ENCODE peak calls at places on chromosomes 12 and 14, in seven cellular contexts. One of them, this sample, is unnamed.

GRCh38 chr14:34781242-34781641 is 66.8 kb upstream of the CFL2 start:
- DNase-seq in neural progenitor cell: no peak
- DNase-seq in GM23248: peak; percentile 93
- DNase-seq in PC-3: peak; percentile 69
- DNase-seq in GM23338: no peak
- DNase-seq in MM.1S: no peak
- DNase-seq in hepatocyte: no peak
- DNase-seq in this sample: no peak

GRCh38 chr12:12693111-12693671 is 2.8 kb downstream of the GPR19 start:
- DNase-seq in neural progenitor cell: no peak
- DNase-seq in GM23248: no peak
- DNase-seq in PC-3: no peak
- DNase-seq in hepatocyte: no peak
- DNase-seq in GM23338: no peak
- DNase-seq in MM.1S: peak; percentile 46
- DNase-seq in this sample: no peak

GRCh38 chr12:532908-533565 is 73.3 kb downstream of the B4GALNT3 start:
- DNase-seq in GM23248: peak; percentile 99
- DNase-seq in MM.1S: no peak
- DNase-seq in PC-3: peak; percentile 50
- DNase-seq in GM23338: no peak
- DNase-seq in hepatocyte: peak; percentile 14
- DNase-seq in neural progenitor cell: no peak
- DNase-seq in this sample: no peak

GRCh38 chr12:94207467-94208432 is 59.4 kb downstream of the PLXNC1 start:
- DNase-seq in PC-3: peak; percentile 20
- DNase-seq in hepatocyte: no peak
- DNase-seq in GM23338: no peak
- DNase-seq in GM23248: no peak
- DNase-seq in neural progenitor cell: no peak
- DNase-seq in MM.1S: peak; percentile 90
- DNase-seq in this sample: peak; percentile 83

GRCh38 chr14:54766276-54767138 is 136.1 kb downstream of the GCH1 start:
- DNase-seq in GM23338: no peak
- DNase-seq in PC-3: no peak
- DNase-seq in hepatocyte: no peak
- DNase-seq in GM23248: no peak
- DNase-seq in MM.1S: no peak
- DNase-seq in neural progenitor cell: no peak
- DNase-seq in this sample: no peak

GRCh38 chr14:81868172-81868571 is 334.5 kb upstream of the SEL1L start:
- DNase-seq in neural progenitor cell: no peak
- DNase-seq in PC-3: no peak
- DNase-seq in GM23338: peak; percentile 56
- DNase-seq in hepatocyte: no peak
- DNase-seq in MM.1S: no peak
- DNase-seq in GM23248: no peak
- DNase-seq in this sample: no peak

GRCh38 chr12:6383572-6384498 is at the start of gene LTBR:
- DNase-seq in GM23248: peak; percentile 98
- DNase-seq in GM23338: peak; percentile 83
- DNase-seq in hepatocyte: peak; percentile 95
- DNase-seq in neural progenitor cell: peak; percentile 49
- DNase-seq in PC-3: peak; percentile 87
- DNase-seq in MM.1S: no peak
- DNase-seq in this sample: no peak

GRCh38 chr14:89773644-89774316 is 180.8 kb downstream of the EFCAB11 start:
- DNase-seq in hepatocyte: peak; percentile 79
- DNase-seq in GM23338: peak; percentile 75
- DNase-seq in GM23248: no peak
- DNase-seq in MM.1S: peak; percentile 90
- DNase-seq in neural progenitor cell: peak; percentile 51
- DNase-seq in PC-3: peak; percentile 33
- DNase-seq in this sample: peak; percentile 85

GRCh38 chr14:88868558-88869159 is 44.2 kb downstream of the TTC8 start:
- DNase-seq in GM23338: peak; percentile 33
- DNase-seq in PC-3: peak; percentile 56
- DNase-seq in neural progenitor cell: no peak
- DNase-seq in MM.1S: peak; percentile 24
- DNase-seq in GM23248: peak; percentile 35
- DNase-seq in hepatocyte: peak; percentile 19
- DNase-seq in this sample: peak; percentile 21

GRCh38 chr12:130468700-130469245 is 131.1 kb downstream of the PIWIL1 start:
- DNase-seq in neural progenitor cell: no peak
- DNase-seq in MM.1S: no peak
- DNase-seq in PC-3: no peak
- DNase-seq in GM23338: no peak
- DNase-seq in hepatocyte: no peak
- DNase-seq in GM23248: no peak
- DNase-seq in this sample: no peak

GRCh38 chr14:24690492-24690891 is 56.5 kb upstream of the GZMB start:
- DNase-seq in neural progenitor cell: peak; percentile 44
- DNase-seq in MM.1S: peak; percentile 73
- DNase-seq in GM23248: no peak
- DNase-seq in PC-3: no peak
- DNase-seq in GM23338: peak; percentile 87
- DNase-seq in hepatocyte: no peak
- DNase-seq in this sample: peak; percentile 26

GRCh38 chr14:67187210-67187609 is 2.0 kb upstream of the GARIN2 start:
- DNase-seq in PC-3: peak; percentile 97
- DNase-seq in GM23338: no peak
- DNase-seq in hepatocyte: peak; percentile 15
- DNase-seq in neural progenitor cell: no peak
- DNase-seq in GM23248: peak; percentile 93
- DNase-seq in MM.1S: no peak
- DNase-seq in this sample: no peak

GRCh38 chr12:13167226-13167625 is 29.3 kb upstream of the EMP1 start:
- DNase-seq in GM23338: no peak
- DNase-seq in PC-3: peak; percentile 91
- DNase-seq in neural progenitor cell: no peak
- DNase-seq in hepatocyte: peak; percentile 29
- DNase-seq in GM23248: peak; percentile 34
- DNase-seq in MM.1S: no peak
- DNase-seq in this sample: no peak

GRCh38 chr14:64826333-64826732 is 53.4 kb downstream of the SPTB start:
- DNase-seq in neural progenitor cell: no peak
- DNase-seq in GM23248: peak; percentile 47
- DNase-seq in GM23338: no peak
- DNase-seq in hepatocyte: no peak
- DNase-seq in MM.1S: no peak
- DNase-seq in PC-3: peak; percentile 15
- DNase-seq in this sample: no peak

GRCh38 chr14:101665478-101666078 is 95.9 kb upstream of the PPP2R5C start:
- DNase-seq in MM.1S: peak; percentile 40
- DNase-seq in neural progenitor cell: peak; percentile 66
- DNase-seq in GM23248: peak; percentile 58
- DNase-seq in PC-3: peak; percentile 85
- DNase-seq in hepatocyte: peak; percentile 60
- DNase-seq in GM23338: peak; percentile 71
- DNase-seq in this sample: peak; percentile 69

GRCh38 chr12:66648336-66648735 is 30.5 kb downstream of the GRIP1 start:
- DNase-seq in hepatocyte: no peak
- DNase-seq in PC-3: peak; percentile 84
- DNase-seq in MM.1S: no peak
- DNase-seq in GM23248: no peak
- DNase-seq in neural progenitor cell: no peak
- DNase-seq in GM23338: no peak
- DNase-seq in this sample: no peak

GRCh38 chr12:96140110-96140509 is 54.1 kb upstream of the ELK3 start:
- DNase-seq in MM.1S: no peak
- DNase-seq in PC-3: peak; percentile 9
- DNase-seq in neural progenitor cell: no peak
- DNase-seq in GM23338: no peak
- DNase-seq in GM23248: peak; percentile 92
- DNase-seq in hepatocyte: peak; percentile 19
- DNase-seq in this sample: no peak

GRCh38 chr12:5379737-5380496 is 52.0 kb upstream of the NTF3 start:
- DNase-seq in GM23248: no peak
- DNase-seq in hepatocyte: peak; percentile 24
- DNase-seq in PC-3: peak; percentile 44
- DNase-seq in MM.1S: no peak
- DNase-seq in GM23338: no peak
- DNase-seq in neural progenitor cell: no peak
- DNase-seq in this sample: no peak

GRCh38 chr14:49240383-49240782 is 345.8 kb downstream of the RPS29 start:
- DNase-seq in MM.1S: no peak
- DNase-seq in hepatocyte: no peak
- DNase-seq in GM23338: no peak
- DNase-seq in GM23248: no peak
- DNase-seq in PC-3: peak; percentile 68
- DNase-seq in neural progenitor cell: no peak
- DNase-seq in this sample: no peak
- TF ChIP-seq EZH2phosphoT487 in MM.1S: no peak
- TF ChIP-seq EZH2phosphoT487 in hepatocyte: no peak
- TF ChIP-seq EZH2phosphoT487 in GM23338: no peak
- TF ChIP-seq EZH2phosphoT487 in GM23248: no peak
- TF ChIP-seq EZH2phosphoT487 in PC-3: no peak
- TF ChIP-seq EZH2phosphoT487 in neural progenitor cell: no peak
- TF ChIP-seq EZH2phosphoT487 in this sample: no peak

GRCh38 chr14:69658664-69659261 is 47.4 kb downstream of the SUSD6 start:
- DNase-seq in neural progenitor cell: no peak
- DNase-seq in GM23248: no peak
- DNase-seq in hepatocyte: peak; percentile 65
- DNase-seq in PC-3: peak; percentile 63
- DNase-seq in GM23338: no peak
- DNase-seq in MM.1S: no peak
- DNase-seq in this sample: no peak

GRCh38 chr14:69657961-69658360 is 46.6 kb downstream of the SUSD6 start:
- DNase-seq in GM23248: peak; percentile 73
- DNase-seq in MM.1S: no peak
- DNase-seq in hepatocyte: peak; percentile 77
- DNase-seq in GM23338: peak; percentile 56
- DNase-seq in PC-3: peak; percentile 79
- DNase-seq in neural progenitor cell: no peak
- DNase-seq in this sample: no peak

GRCh38 chr14:69661194-69661537 is 49.8 kb downstream of the SUSD6 start:
- DNase-seq in neural progenitor cell: no peak
- DNase-seq in MM.1S: no peak
- DNase-seq in GM23338: no peak
- DNase-seq in GM23248: no peak
- DNase-seq in PC-3: no peak
- DNase-seq in hepatocyte: no peak
- DNase-seq in this sample: no peak

GRCh38 chr14:69662636-69663321 is 51.4 kb downstream of the SUSD6 start:
- DNase-seq in hepatocyte: no peak
- DNase-seq in GM23338: no peak
- DNase-seq in neural progenitor cell: no peak
- DNase-seq in MM.1S: no peak
- DNase-seq in PC-3: peak; percentile 67
- DNase-seq in GM23248: peak; percentile 46
- DNase-seq in this sample: no peak

DNA sequence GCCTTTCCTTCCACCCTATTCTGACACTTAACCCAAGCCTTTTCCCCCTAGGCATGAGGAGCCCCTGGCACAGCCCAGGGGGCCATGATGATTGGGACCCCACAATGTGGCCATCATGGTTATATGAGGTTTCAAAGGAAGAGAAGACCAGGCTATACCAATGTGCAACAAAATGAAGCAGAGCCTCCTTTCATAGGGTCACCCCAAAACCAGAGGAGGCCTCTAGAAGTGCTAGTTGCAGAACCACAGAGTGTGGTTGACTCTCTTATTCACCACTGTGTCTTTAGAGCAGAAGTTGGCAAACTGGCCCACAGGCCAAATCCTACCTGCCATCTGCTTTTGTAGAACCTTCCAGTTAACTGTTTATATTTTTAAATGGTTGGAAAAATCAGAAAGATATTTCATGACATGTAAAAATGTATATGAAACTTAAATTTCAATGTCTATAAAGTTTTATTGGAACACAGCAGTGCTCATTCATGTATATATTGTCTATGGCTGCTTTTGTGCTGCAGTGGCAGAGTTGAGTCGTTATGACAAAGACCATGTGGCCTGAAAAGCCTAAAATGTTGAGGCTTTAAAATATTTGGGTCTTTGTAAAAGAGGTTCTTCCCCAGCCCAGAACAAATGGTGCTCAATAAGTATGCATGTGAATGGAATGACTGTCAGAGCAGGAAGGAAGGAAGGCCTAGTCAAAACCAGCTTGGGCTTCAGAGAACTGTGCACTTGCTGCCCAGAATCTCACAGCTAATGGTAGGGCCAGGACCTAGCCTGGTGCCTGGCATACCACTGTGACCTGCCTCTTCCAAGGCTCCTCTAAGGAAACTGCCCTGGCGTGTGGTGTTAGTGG is 49.2 kb downstream of the SUSD6 start:
- DNase-seq in hepatocyte: no peak
- DNase-seq in neural progenitor cell: no peak
- DNase-seq in PC-3: no peak
- DNase-seq in MM.1S: no peak
- DNase-seq in GM23248: no peak
- DNase-seq in GM23338: no peak
- DNase-seq in this sample: no peak
- H3K4me1 ChIP-seq in hepatocyte: peaks cover 80% of the 10 kb centered on the region
- H3K4me1 ChIP-seq in neural progenitor cell: peaks cover 30% of the 10 kb centered on the region
- H3K4me1 ChIP-seq in PC-3: peaks cover 38% of the 10 kb centered on the region
- H3K4me1 ChIP-seq in MM.1S: no peaks in the 10 kb centered on the region
- H3K4me1 ChIP-seq in GM23248: peaks cover 44% of the 10 kb centered on the region
- H3K4me1 ChIP-seq in GM23338: peaks cover 28% of the 10 kb centered on the region
- H3K4me1 ChIP-seq in this sample: peaks cover 60% of the 10 kb centered on the region

GRCh38 chr14:60738843-60739508 is 4.4 kb downstream of the MNAT1 start:
- DNase-seq in PC-3: no peak
- DNase-seq in MM.1S: no peak
- DNase-seq in hepatocyte: no peak
- DNase-seq in GM23248: no peak
- DNase-seq in neural progenitor cell: no peak
- DNase-seq in GM23338: no peak
- DNase-seq in this sample: no peak
- H4K20me1 ChIP-seq in PC-3: peaks cover 21% of the 10 kb centered on the region
- H4K20me1 ChIP-seq in MM.1S: no peaks in the 10 kb centered on the region
- H4K20me1 ChIP-seq in hepatocyte: peaks cover 16% of the 10 kb centered on the region
- H4K20me1 ChIP-seq in GM23248: no peaks in the 10 kb centered on the region
- H4K20me1 ChIP-seq in neural progenitor cell: peaks cover 36% of the 10 kb centered on the region
- H4K20me1 ChIP-seq in GM23338: peaks cover 9% of the 10 kb centered on the region
- H4K20me1 ChIP-seq in this sample: peaks cover 12% of the 10 kb centered on the region

DNA sequence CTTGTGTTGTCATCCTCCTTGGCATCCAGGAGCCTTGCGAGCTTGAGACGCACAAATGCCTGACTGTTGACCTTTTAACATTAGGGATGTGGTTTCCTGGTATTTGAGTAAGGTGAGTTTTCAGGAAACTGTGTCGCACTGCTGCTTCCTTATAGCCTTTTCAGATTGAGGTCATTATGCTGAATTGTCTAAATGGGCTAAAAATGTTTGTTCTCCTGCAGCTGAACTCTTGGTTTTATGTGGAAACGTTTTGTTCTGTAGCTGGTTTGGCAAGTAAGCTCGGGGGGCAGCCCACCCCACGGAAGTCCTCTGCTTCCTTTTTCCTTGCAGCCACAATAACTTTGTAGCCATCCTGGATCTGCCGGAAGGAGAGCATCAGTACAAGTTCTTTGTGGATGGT is 5.7 kb downstream of the PRKAB1 start:
- DNase-seq in hepatocyte: no peak
- DNase-seq in PC-3: peak; percentile 64
- DNase-seq in MM.1S: no peak
- DNase-seq in GM23338: no peak
- DNase-seq in GM23248: no peak
- DNase-seq in neural progenitor cell: no peak
- DNase-seq in this sample: no peak
- TF ChIP-seq EZH2phosphoT487 in hepatocyte: no peak
- TF ChIP-seq EZH2phosphoT487 in PC-3: no peak
- TF ChIP-seq EZH2phosphoT487 in MM.1S: no peak
- TF ChIP-seq EZH2phosphoT487 in GM23338: no peak
- TF ChIP-seq EZH2phosphoT487 in GM23248: no peak
- TF ChIP-seq EZH2phosphoT487 in neural progenitor cell: no peak
- TF ChIP-seq EZH2phosphoT487 in this sample: no peak

This sample was measured in OCI-LY7.